ENCODE peak calls at places on chromosome X, in eight cellular contexts. Q, U, N, S, R, F, K and T are unnamed samples.

GRCh38 chrX:150897371-150898319 is 823 bp downstream of the CD99L2 start:
- DNase-seq in Q (no peak), U (no peak), N (peak; percentile 46), S (peak; percentile 33), R (peak; percentile 20), F (no peak), K (no peak), T (no peak)

GRCh38 chrX:57821703-57822375 is 88.4 kb downstream of the ZXDA start:
- DNase-seq in Q (no peak), U (peak; percentile 31), N (peak; percentile 54), S (peak; percentile 2), R (peak; percentile 17), F (no peak), K (peak; percentile 42), T (peak; percentile 40)

GRCh38 chrX:32448320-32448719 is 763.0 kb downstream of the DMD start:
- DNase-seq in Q (no peak), U (no peak), N (no peak), S (no peak), R (no peak), F (no peak), K (no peak), T (peak; percentile 0)

GRCh38 chrX:54920610-54921426 is at the start of gene TRO:
- DNase-seq in Q (no peak), U (no peak), N (peak; percentile 68), S (no peak), R (no peak), F (no peak), K (no peak), T (no peak)

GRCh38 chrX:124086411-124086810 is 124.9 kb downstream of the STAG2 start:
- DNase-seq in Q (no peak), U (no peak), N (no peak), S (peak; percentile 33), R (no peak), F (no peak), K (no peak), T (no peak)

GRCh38 chrX:32538554-32538953 is 672.8 kb downstream of the DMD start:
- DNase-seq in Q (no peak), U (no peak), N (no peak), S (no peak), R (no peak), F (no peak), K (no peak), T (no peak)

GRCh38 chrX:38260231-38260630 is 39.6 kb upstream of the SRPX start:
- DNase-seq in Q (no peak), U (peak; percentile 14), N (peak; percentile 39), S (no peak), R (no peak), F (no peak), K (no peak), T (peak; percentile 29)

GRCh38 chrX:102712967-102713677 is 874 bp downstream of the GPRASP2 start:
- DNase-seq in Q (no peak), U (peak; percentile 34), N (peak; percentile 33), S (no peak), R (peak; percentile 62), F (no peak), K (peak; percentile 82), T (peak; percentile 34)

GRCh38 chrX:39121903-39122302 is 320.6 kb downstream of the MID1IP1 start:
- DNase-seq in Q (no peak), U (no peak), N (no peak), S (no peak), R (no peak), F (no peak), K (no peak), T (peak; percentile 53)

GRCh38 chrX:56248492-56248891 is 16.3 kb downstream of the KLF8 start:
- DNase-seq in Q (no peak), U (peak; percentile 23), N (peak; percentile 60), S (peak; percentile 51), R (peak; percentile 25), F (no peak), K (peak; percentile 58), T (peak; percentile 39)

GRCh38 chrX:132063862-132064261 is 40.8 kb downstream of the STK26 start:
- DNase-seq in Q (no peak), U (no peak), N (no peak), S (no peak), R (no peak), F (no peak), K (no peak), T (no peak)

GRCh38 chrX:66553973-66554372 is 84.9 kb downstream of the EDA2R start:
- DNase-seq in Q (no peak), U (no peak), N (no peak), S (no peak), R (no peak), F (no peak), K (no peak), T (no peak)

GRCh38 chrX:53324085-53324484 is 42.7 kb upstream of the IQSEC2 start:
- DNase-seq in Q (no peak), U (no peak), N (no peak), S (no peak), R (no peak), F (no peak), K (no peak), T (no peak)

GRCh38 chrX:115689931-115690330 is 129.0 kb downstream of the PLS3 start:
- DNase-seq in Q (no peak), U (peak; percentile 13), N (peak; percentile 16), S (no peak), R (no peak), F (no peak), K (no peak), T (no peak)

GRCh38 chrX:44770111-44770510 is 73.7 kb upstream of the DUSP21 start:
- DNase-seq in Q (no peak), U (no peak), N (no peak), S (no peak), R (no peak), F (no peak), K (no peak), T (peak; percentile 5)

GRCh38 chrX:129980043-129980442 is 2.4 kb upstream of the BCORL1 start:
- DNase-seq in Q (peak; percentile 60), U (no peak), N (peak; percentile 48), S (no peak), R (peak; percentile 56), F (no peak), K (peak; percentile 58), T (no peak)

GRCh38 chrX:35919536-35920309 is at the start of gene CFAP47:
- DNase-seq in Q (no peak), U (no peak), N (peak; percentile 86), S (no peak), R (peak; percentile 57), F (no peak), K (no peak), T (peak; percentile 14)

GRCh38 chrX:123185714-123186113 is 1.6 kb downstream of the GRIA3 start:
- DNase-seq in Q (no peak), U (no peak), N (no peak), S (no peak), R (no peak), F (no peak), K (no peak), T (no peak)

GRCh38 chrX:37357436-37357835 is 8.3 kb downstream of the PRRG1 start:
- DNase-seq in Q (no peak), U (no peak), N (no peak), S (no peak), R (no peak), F (no peak), K (no peak), T (no peak)

GRCh38 chrX:25018682-25019081 is 2.9 kb upstream of the ARX start:
- DNase-seq in Q (no peak), U (no peak), N (no peak), S (no peak), R (no peak), F (no peak), K (no peak), T (no peak)
- TF ChIP-seq CTCF in Q (no peak), U (no peak), N (no peak), S (no peak), R (no peak), F (no peak), K (no peak), T (no peak)

DNA sequence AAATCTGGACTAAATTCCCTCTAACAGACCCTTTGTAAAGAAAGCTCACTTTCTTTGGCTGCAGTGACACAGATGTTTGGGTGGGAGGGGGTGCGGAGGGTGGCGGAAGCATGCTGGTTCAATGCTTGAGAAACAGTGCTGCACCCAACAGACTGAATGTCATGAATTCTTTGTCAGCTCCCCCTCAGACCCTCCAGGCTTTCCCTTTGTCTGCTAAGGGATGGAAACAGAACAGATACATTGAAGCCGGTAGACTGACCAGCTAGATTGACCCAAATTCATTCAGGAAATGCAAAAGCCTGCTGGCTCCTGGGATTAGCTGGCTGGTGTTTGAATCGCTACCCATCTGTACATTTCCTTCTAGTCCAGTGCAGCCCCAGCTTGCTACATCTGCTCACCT is 90.8 kb upstream of the PAK3 start:
- DNase-seq in Q (no peak), U (no peak), N (peak; percentile 51), S (no peak), R (no peak), F (no peak), K (no peak), T (no peak)
- H3K27me3 ChIP-seq in Q (no peaks in the 10 kb centered on the region), U (no peaks in the 10 kb centered on the region), N (no peaks in the 10 kb centered on the region), S (no peaks in the 10 kb centered on the region), R (no peaks in the 10 kb centered on the region), F (no peaks in the 10 kb centered on the region), K (no peaks in the 10 kb centered on the region), T (no peaks in the 10 kb centered on the region)

GRCh38 chrX:22135994-22136684 is 104.0 kb downstream of the PHEX start:
- DNase-seq in Q (no peak), U (no peak), N (peak; percentile 67), S (peak; percentile 1), R (peak; percentile 33), F (no peak), K (no peak), T (peak; percentile 88)
- TF ChIP-seq CTCF in Q (peak; percentile 68), U (peak; percentile 66), N (peak; percentile 74), S (peak; percentile 62), R (peak; percentile 73), F (peak; percentile 51), K (no peak), T (peak; percentile 42)

DNA sequence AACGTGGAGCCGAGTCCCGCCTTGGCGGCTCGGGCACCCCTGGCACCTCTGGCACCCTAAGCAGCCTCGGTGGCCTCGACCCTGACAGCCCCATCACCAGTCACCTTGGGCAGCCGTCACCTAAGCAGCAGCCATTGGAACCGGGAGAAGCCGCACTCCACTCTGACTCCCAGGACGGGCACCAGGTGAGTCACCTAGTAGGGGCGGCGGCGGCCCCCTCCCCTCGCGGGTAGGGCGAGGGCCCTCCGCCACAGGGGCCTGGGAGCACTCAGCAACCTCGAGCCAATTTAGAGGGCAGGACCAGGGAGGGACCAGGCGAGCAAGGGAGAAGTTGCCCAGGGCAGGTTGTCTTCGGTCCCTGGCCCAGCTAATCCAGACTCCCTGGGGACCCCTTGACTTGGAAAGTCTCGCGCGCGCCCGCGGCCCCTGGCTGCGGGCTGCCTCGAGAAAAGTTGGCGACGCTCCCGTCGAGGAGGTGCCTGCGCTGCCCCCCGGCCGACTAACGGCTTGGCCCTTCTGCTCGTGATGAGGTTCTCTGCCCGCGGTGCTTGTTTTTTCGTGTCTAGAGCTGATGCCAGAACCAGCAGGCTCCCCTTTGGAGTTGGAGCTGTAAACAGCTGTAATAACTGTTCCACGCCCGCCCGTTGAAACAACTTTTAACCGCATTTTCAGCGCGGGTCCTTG is 749 bp downstream of the EDA start:
- DNase-seq in Q (peak; percentile 64), U (no peak), N (peak; percentile 46), S (peak; percentile 1), R (peak; percentile 15), F (no peak), K (peak; percentile 32), T (no peak)
- H3K27me3 ChIP-seq in Q (no peaks in the 10 kb centered on the region), U (peaks cover 2% of the 10 kb centered on the region), N (peaks cover 21% of the 10 kb centered on the region), S (peaks cover 3% of the 10 kb centered on the region), R (no peaks in the 10 kb centered on the region), F (no peaks in the 10 kb centered on the region), K (no peaks in the 10 kb centered on the region), T (no peaks in the 10 kb centered on the region)